ENCODE peak calls at places on chromosomes 11 and 22, in eight cellular contexts. P is neural progenitor cell; M is heart right ventricle; V is prostate gland; I is neuronal stem cell; W is CD8-positive, alpha-beta T cell; H is cardiac muscle cell; Y is transverse colon. F is an unnamed sample.

GRCh38 chr11:68354181-68354872 is 41.9 kb downstream of the LRP5 start:
- DNase-seq in P (no peak), I (no peak), V (peak; percentile 91), M (peak; percentile 76), H (no peak), W (no peak), Y (peak; percentile 89), F (peak; percentile 87)

GRCh38 chr11:36073411-36074203 is 129.7 kb downstream of the LDLRAD3 start:
- DNase-seq in Y (no peak), I (no peak), P (peak; percentile 45), W (no peak), M (peak; percentile 46), H (no peak), V (no peak), F (peak; percentile 90)

GRCh38 chr11:18527512-18527911 is 770 bp upstream of the TSG101 start:
- DNase-seq in Y (no peak), W (no peak), I (no peak), V (no peak), M (no peak), P (no peak), H (no peak), F (no peak)

GRCh38 chr11:93895106-93895862 is 44.9 kb upstream of the VSTM5 start:
- DNase-seq in M (peak; percentile 30), V (no peak), W (no peak), I (peak; percentile 54), H (peak; percentile 56), Y (no peak), P (peak; percentile 84), F (no peak)

GRCh38 chr11:14253437-14253836 is 105.5 kb downstream of the RRAS2 start:
- DNase-seq in P (no peak), I (no peak), H (no peak), V (no peak), M (no peak), W (no peak), Y (no peak), F (no peak)

GRCh38 chr11:67406969-67407699 is 3.3 kb downstream of the TBC1D10C start:
- DNase-seq in W (no peak), V (no peak), P (no peak), H (no peak), Y (no peak), I (no peak), M (no peak), F (no peak)

GRCh38 chr11:66184728-66185127 is 83.7 kb upstream of the RAB1B start:
- DNase-seq in W (no peak), M (no peak), P (no peak), Y (no peak), V (no peak), I (no peak), H (no peak), F (no peak)

GRCh38 chr11:74169736-74170458 is 905 bp downstream of the C2CD3 start:
- DNase-seq in P (no peak), M (no peak), Y (no peak), W (no peak), I (no peak), V (no peak), H (no peak), F (no peak)

GRCh38 chr11:86575208-86575855 is 97.1 kb downstream of the ME3 start:
- DNase-seq in Y (no peak), V (no peak), I (no peak), P (no peak), W (no peak), M (no peak), H (no peak), F (no peak)

GRCh38 chr11:47005441-47005840 is 68.9 kb downstream of the CSTPP1 start:
- DNase-seq in V (no peak), Y (no peak), I (no peak), W (no peak), P (no peak), H (no peak), M (no peak), F (no peak)

GRCh38 chr22:41410311-41410751 is 28.6 kb downstream of the TEF start:
- DNase-seq in H (no peak), V (peak; percentile 56), W (no peak), I (no peak), P (no peak), M (peak; percentile 70), Y (no peak), F (peak; percentile 94)

GRCh38 chr22:41411021-41411851 is 29.5 kb downstream of the TEF start:
- DNase-seq in I (no peak), P (peak; percentile 21), Y (no peak), V (peak; percentile 36), H (peak; percentile 25), M (no peak), W (no peak), F (peak; percentile 51)

GRCh38 chr22:41405588-41405987 is 23.8 kb downstream of the TEF start:
- DNase-seq in H (no peak), W (no peak), V (no peak), I (no peak), P (no peak), Y (no peak), M (no peak), F (no peak)

GRCh38 chr22:41407433-41407832 is 25.7 kb downstream of the TEF start:
- DNase-seq in P (no peak), H (no peak), M (no peak), Y (no peak), I (no peak), W (no peak), V (no peak), F (no peak)

DNA sequence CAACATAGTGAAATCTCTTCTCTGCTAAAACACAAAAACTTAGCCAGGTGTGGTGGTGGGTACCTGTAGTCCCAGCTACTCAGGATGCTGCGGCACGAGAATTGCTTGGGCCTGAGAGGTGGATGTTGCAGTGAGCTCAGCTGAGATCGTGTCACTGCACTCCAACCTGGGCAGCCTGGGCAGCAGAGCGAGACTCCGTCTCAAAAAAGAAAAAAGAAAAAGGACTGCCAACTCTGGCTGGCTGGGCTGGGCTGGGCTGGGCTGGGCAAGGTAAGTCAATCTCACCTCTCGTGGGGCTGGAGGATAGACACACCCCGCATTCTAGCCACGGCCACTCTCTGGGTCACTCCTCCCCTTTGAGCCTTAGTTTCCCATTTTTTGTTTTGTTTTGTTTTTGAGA is 26.9 kb downstream of the TEF start:
- DNase-seq in W (no peak), H (no peak), V (no peak), M (no peak), Y (no peak), I (no peak), P (no peak), F (no peak)
- H3K4me1 ChIP-seq in W (peaks cover 34% of the 10 kb centered on the region), H (peaks cover 6% of the 10 kb centered on the region), V (peaks cover 31% of the 10 kb centered on the region), M (peaks cover 30% of the 10 kb centered on the region), Y (peaks cover 26% of the 10 kb centered on the region), I (peaks cover 9% of the 10 kb centered on the region), P (peaks cover 9% of the 10 kb centered on the region), F (peaks cover 36% of the 10 kb centered on the region)

DNA sequence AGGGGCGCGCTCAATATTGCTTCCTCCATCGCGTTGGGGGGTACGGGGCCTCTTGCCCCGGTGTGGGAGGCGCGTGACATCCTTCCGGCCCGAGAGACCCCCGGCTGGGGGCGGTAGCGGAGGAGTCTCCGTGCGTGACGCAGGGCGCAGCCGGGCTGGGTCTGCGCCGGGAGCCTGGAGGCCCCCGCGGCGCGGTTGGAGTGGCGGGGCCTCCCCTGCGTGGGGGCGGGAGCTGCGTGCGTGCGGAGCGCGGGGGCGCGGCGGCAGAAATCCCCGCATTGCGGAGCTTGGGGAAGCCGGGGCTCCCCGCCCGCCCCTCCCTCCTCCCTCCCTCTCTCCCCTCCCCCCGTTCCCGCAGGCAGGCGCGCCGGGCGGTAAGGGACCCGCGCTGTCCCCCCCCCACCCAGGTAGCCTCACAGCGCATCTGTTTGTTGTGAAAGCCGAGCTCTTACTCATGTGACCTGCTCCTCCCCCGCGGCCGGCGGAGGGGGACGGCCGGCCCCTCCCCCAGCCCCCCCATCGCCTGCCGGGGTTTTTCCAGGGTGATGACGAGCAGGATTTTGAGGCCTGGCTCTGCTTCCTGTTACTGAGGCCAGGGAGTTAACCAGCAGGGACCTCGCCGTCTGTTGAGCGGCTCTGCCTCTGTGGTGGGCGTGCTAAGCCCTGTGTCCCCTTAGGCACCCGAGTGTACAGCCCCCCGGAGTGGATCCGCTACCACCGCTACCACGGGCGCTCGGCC is 1.6 kb downstream of the PIM3 start:
- DNase-seq in M (peak; percentile 93), Y (peak; percentile 89), H (peak; percentile 82), P (peak; percentile 85), V (peak; percentile 92), I (peak; percentile 76), W (peak; percentile 62), F (peak; percentile 94)
- H3K9me3 ChIP-seq in M (no peaks in the 10 kb centered on the region), Y (no peaks in the 10 kb centered on the region), H (no peaks in the 10 kb centered on the region), P (no peaks in the 10 kb centered on the region), V (no peaks in the 10 kb centered on the region), I (no peaks in the 10 kb centered on the region), W (no peaks in the 10 kb centered on the region), F (no peaks in the 10 kb centered on the region)

GRCh38 chr11:10317776-10318526 is 13.1 kb downstream of the ADM start:
- DNase-seq in W (no peak), P (peak; percentile 29), H (no peak), V (no peak), Y (no peak), I (no peak), M (no peak), F (no peak)

GRCh38 chr11:10311802-10312201 is 6.9 kb downstream of the ADM start:
- DNase-seq in V (no peak), M (no peak), H (no peak), Y (no peak), P (no peak), I (no peak), W (no peak), F (no peak)

GRCh38 chr11:10315083-10315482 is 10.2 kb downstream of the ADM start:
- DNase-seq in W (no peak), I (no peak), Y (no peak), V (no peak), M (no peak), H (no peak), P (no peak), F (no peak)

GRCh38 chr11:10317281-10317755 is 12.4 kb downstream of the ADM start:
- DNase-seq in W (no peak), V (no peak), Y (no peak), H (no peak), I (peak; percentile 65), P (peak; percentile 90), M (no peak), F (no peak)

GRCh38 chr11:10314199-10315072 is 9.6 kb downstream of the ADM start:
- DNase-seq in I (no peak), P (peak; percentile 35), H (peak; percentile 70), Y (no peak), V (no peak), W (no peak), M (peak; percentile 26), F (no peak)
- H3K4me3 ChIP-seq in I (no peak overlapping the region), P (no peak overlapping the region), H (no peak overlapping the region), Y (no peak overlapping the region), V (no peak overlapping the region), W (no peak overlapping the region), M (no peak overlapping the region), F (no peak overlapping the region)

DNA sequence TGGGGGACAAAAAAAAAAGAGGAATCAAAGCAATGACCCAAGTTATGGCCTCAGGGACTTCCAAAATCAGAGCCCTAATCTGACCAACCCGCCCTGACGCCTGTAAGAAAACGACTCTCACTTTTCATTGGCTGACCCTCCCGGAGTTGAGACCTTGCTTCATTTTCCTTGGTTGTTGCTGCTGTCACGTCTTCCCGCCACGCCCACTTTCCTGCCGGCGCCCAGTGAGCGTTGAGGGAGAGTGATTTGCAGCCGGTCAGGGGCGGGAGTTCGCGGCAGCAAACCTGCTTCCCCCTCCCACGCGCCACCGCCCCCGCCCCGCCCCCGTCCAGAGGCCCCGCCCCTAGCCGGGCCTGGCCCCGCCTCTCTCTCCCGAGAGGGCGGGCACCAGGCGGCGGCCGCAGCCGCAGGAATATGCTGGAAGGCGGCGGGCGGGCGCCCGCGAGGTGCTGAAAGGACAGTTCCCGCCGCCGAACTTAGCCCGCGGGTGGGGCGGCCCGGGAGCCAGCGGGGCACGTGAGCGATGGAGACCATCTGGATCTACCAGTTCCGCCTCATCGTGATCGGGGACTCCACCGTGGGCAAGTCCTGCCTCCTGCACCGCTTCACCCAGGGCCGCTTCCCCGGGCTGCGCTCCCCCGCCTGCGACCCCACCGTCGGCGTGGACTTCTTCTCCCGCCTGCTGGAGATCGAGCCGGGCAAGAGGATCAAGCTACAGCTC is at the start of gene RAB39A:
- DNase-seq in P (peak; percentile 98), I (peak; percentile 95), M (peak; percentile 83), W (peak; percentile 30), V (peak; percentile 80), Y (peak; percentile 89), H (peak; percentile 96), F (peak; percentile 89)
- H3K4me1 ChIP-seq in P (peaks cover 10% of the 10 kb centered on the region), I (no peaks in the 10 kb centered on the region), M (peaks cover 9% of the 10 kb centered on the region), W (peaks cover 9% of the 10 kb centered on the region), V (no peaks in the 10 kb centered on the region), Y (peaks cover 11% of the 10 kb centered on the region), H (no peaks in the 10 kb centered on the region), F (peaks cover 5% of the 10 kb centered on the region)